ENCODE peak calls at places on chromosomes 13 and 19, in seven cellular contexts. One of them, this sample, is unnamed.

GRCh38 chr13:106629068-106629712 is 61.3 kb upstream of the ARGLU1 start:
- ATAC-seq in K562: no peak
- ATAC-seq in left ventricle myocardium superior: no peak
- ATAC-seq in activated CD8-positive, alpha-beta T cell treated with anti-CD3 and anti-CD28 coated beads, Interleukin-2, amount 10 ng/mL, durations not matched to agents 7 days and 5 days: no peak
- ATAC-seq in left cardiac atrium: no peak
- ATAC-seq in activated naive CD8-positive, alpha-beta T cell treated with anti-CD3 and anti-CD28 coated beads, Interleukin-2, amount 10 ng/mL, durations not matched to agents 7 days and 5 days: no peak
- ATAC-seq in Right ventricle myocardium superior: no peak
- ATAC-seq in this sample: no peak

GRCh38 chr19:19259741-19260140 is 13.4 kb downstream of the TM6SF2 start:
- ATAC-seq in K562: peak
- ATAC-seq in left ventricle myocardium superior: no peak
- ATAC-seq in activated CD8-positive, alpha-beta T cell treated with anti-CD3 and anti-CD28 coated beads, Interleukin-2, amount 10 ng/mL, durations not matched to agents 7 days and 5 days: no peak
- ATAC-seq in left cardiac atrium: no peak
- ATAC-seq in activated naive CD8-positive, alpha-beta T cell treated with anti-CD3 and anti-CD28 coated beads, Interleukin-2, amount 10 ng/mL, durations not matched to agents 7 days and 5 days: no peak
- ATAC-seq in Right ventricle myocardium superior: no peak
- ATAC-seq in this sample: no peak

GRCh38 chr13:48750588-48751383 is 97.1 kb downstream of the CYSLTR2 start:
- ATAC-seq in K562: no peak
- ATAC-seq in left ventricle myocardium superior: peak
- ATAC-seq in activated CD8-positive, alpha-beta T cell treated with anti-CD3 and anti-CD28 coated beads, Interleukin-2, amount 10 ng/mL, durations not matched to agents 7 days and 5 days: no peak
- ATAC-seq in left cardiac atrium: peak
- ATAC-seq in activated naive CD8-positive, alpha-beta T cell treated with anti-CD3 and anti-CD28 coated beads, Interleukin-2, amount 10 ng/mL, durations not matched to agents 7 days and 5 days: no peak
- ATAC-seq in Right ventricle myocardium superior: peak
- ATAC-seq in this sample: no peak

GRCh38 chr19:54653181-54653809 is 9.5 kb upstream of the LILRB4 start:
- ATAC-seq in K562: peak
- ATAC-seq in left ventricle myocardium superior: no peak
- ATAC-seq in activated CD8-positive, alpha-beta T cell treated with anti-CD3 and anti-CD28 coated beads, Interleukin-2, amount 10 ng/mL, durations not matched to agents 7 days and 5 days: no peak
- ATAC-seq in left cardiac atrium: no peak
- ATAC-seq in activated naive CD8-positive, alpha-beta T cell treated with anti-CD3 and anti-CD28 coated beads, Interleukin-2, amount 10 ng/mL, durations not matched to agents 7 days and 5 days: no peak
- ATAC-seq in Right ventricle myocardium superior: no peak
- ATAC-seq in this sample: no peak

GRCh38 chr13:110388141-110388943 is 81.3 kb downstream of the COL4A2 start:
- ATAC-seq in K562: no peak
- ATAC-seq in left ventricle myocardium superior: peak
- ATAC-seq in activated CD8-positive, alpha-beta T cell treated with anti-CD3 and anti-CD28 coated beads, Interleukin-2, amount 10 ng/mL, durations not matched to agents 7 days and 5 days: no peak
- ATAC-seq in left cardiac atrium: peak
- ATAC-seq in activated naive CD8-positive, alpha-beta T cell treated with anti-CD3 and anti-CD28 coated beads, Interleukin-2, amount 10 ng/mL, durations not matched to agents 7 days and 5 days: no peak
- ATAC-seq in Right ventricle myocardium superior: peak
- ATAC-seq in this sample: no peak

GRCh38 chr13:34257980-34258379 is 440.0 kb downstream of the RFC3 start:
- ATAC-seq in K562: no peak
- ATAC-seq in left ventricle myocardium superior: peak
- ATAC-seq in activated CD8-positive, alpha-beta T cell treated with anti-CD3 and anti-CD28 coated beads, Interleukin-2, amount 10 ng/mL, durations not matched to agents 7 days and 5 days: no peak
- ATAC-seq in left cardiac atrium: no peak
- ATAC-seq in activated naive CD8-positive, alpha-beta T cell treated with anti-CD3 and anti-CD28 coated beads, Interleukin-2, amount 10 ng/mL, durations not matched to agents 7 days and 5 days: no peak
- ATAC-seq in Right ventricle myocardium superior: peak
- ATAC-seq in this sample: no peak

GRCh38 chr19:29804493-29804892 is 7.3 kb upstream of the CCNE1 start:
- ATAC-seq in K562: no peak
- ATAC-seq in left ventricle myocardium superior: no peak
- ATAC-seq in activated CD8-positive, alpha-beta T cell treated with anti-CD3 and anti-CD28 coated beads, Interleukin-2, amount 10 ng/mL, durations not matched to agents 7 days and 5 days: no peak
- ATAC-seq in left cardiac atrium: no peak
- ATAC-seq in activated naive CD8-positive, alpha-beta T cell treated with anti-CD3 and anti-CD28 coated beads, Interleukin-2, amount 10 ng/mL, durations not matched to agents 7 days and 5 days: peak
- ATAC-seq in Right ventricle myocardium superior: no peak
- ATAC-seq in this sample: peak

GRCh38 chr13:24406524-24406923 is 97.1 kb downstream of the C1QTNF9 start:
- ATAC-seq in K562: no peak
- ATAC-seq in left ventricle myocardium superior: no peak
- ATAC-seq in activated CD8-positive, alpha-beta T cell treated with anti-CD3 and anti-CD28 coated beads, Interleukin-2, amount 10 ng/mL, durations not matched to agents 7 days and 5 days: no peak
- ATAC-seq in left cardiac atrium: no peak
- ATAC-seq in activated naive CD8-positive, alpha-beta T cell treated with anti-CD3 and anti-CD28 coated beads, Interleukin-2, amount 10 ng/mL, durations not matched to agents 7 days and 5 days: no peak
- ATAC-seq in Right ventricle myocardium superior: no peak
- ATAC-seq in this sample: no peak